ENCODE peak calls at places on chromosomes 3 and 15, in ten cellular contexts. Y is AG09309, D is stomach, H is prostate gland, W is ovary, T is epithelial cell of esophagus, L is fibroblast of the aortic adventitia, G is brain microvascular endothelial cell, S is BJ, B is astrocyte of the spinal cord. P is an unnamed sample.

GRCh38 chr3:47007482-47008257 is 28.2 kb downstream of the NBEAL2 start:
- DNase-seq in T (no peak), B (no peak), Y (no peak), D (no peak), S (no peak), G (no peak), L (no peak), W (peak; percentile 31), H (no peak), P (no peak)

GRCh38 chr15:100764778-100765457 is 114.7 kb upstream of the ALDH1A3 start:
- DNase-seq in B (peak; percentile 91), W (peak; percentile 40), Y (peak; percentile 84), D (no peak), G (peak; percentile 30), S (no peak), L (peak; percentile 78), T (no peak), H (no peak), P (peak; percentile 78)

GRCh38 chr3:46944191-46944590 is 32.4 kb downstream of the CCDC12 start:
- DNase-seq in G (no peak), B (no peak), W (no peak), T (no peak), D (no peak), H (no peak), Y (no peak), S (no peak), L (no peak), P (no peak)

GRCh38 chr3:38655708-38656300 is 6.3 kb upstream of the SCN5A start:
- DNase-seq in L (peak; percentile 39), D (no peak), T (peak; percentile 62), G (peak; percentile 16), Y (no peak), B (peak; percentile 50), W (no peak), H (no peak), S (no peak), P (peak; percentile 26)

GRCh38 chr3:63349583-63350177 is 71.6 kb downstream of the SYNPR start:
- DNase-seq in L (peak; percentile 84), G (peak; percentile 64), H (peak; percentile 36), T (peak; percentile 71), B (peak; percentile 72), D (peak; percentile 53), Y (no peak), W (no peak), S (no peak), P (peak; percentile 35)

GRCh38 chr15:73865904-73866303 is 7.5 kb upstream of the TBC1D21 start:
- DNase-seq in D (peak; percentile 7), G (no peak), L (no peak), B (no peak), H (no peak), S (no peak), T (no peak), Y (no peak), W (no peak), P (no peak)

GRCh38 chr15:42137461-42138261 is 18.8 kb downstream of the PLA2G4F start:
- DNase-seq in W (peak; percentile 20), S (peak; percentile 2), B (peak; percentile 57), D (peak; percentile 25), T (peak; percentile 62), H (no peak), G (peak; percentile 38), L (peak; percentile 67), Y (no peak), P (peak; percentile 25)

GRCh38 chr3:183825380-183826161 is at the start of gene MAP6D1:
- DNase-seq in B (peak; percentile 39), S (no peak), W (peak; percentile 54), Y (no peak), H (peak; percentile 23), L (peak; percentile 18), T (peak; percentile 36), G (peak; percentile 26), D (no peak), P (peak; percentile 30)

GRCh38 chr3:15800780-15801179 is 3.0 kb upstream of the ANKRD28 start:
- DNase-seq in H (no peak), D (no peak), S (no peak), G (no peak), W (no peak), Y (no peak), T (no peak), L (peak; percentile 52), B (no peak), P (no peak)

GRCh38 chr3:50924638-50925037 is 249.9 kb downstream of the DOCK3 start:
- DNase-seq in B (no peak), T (no peak), L (no peak), W (no peak), H (no peak), Y (no peak), G (no peak), D (no peak), S (no peak), P (no peak)

GRCh38 chr3:113659121-113659531 is 37.3 kb downstream of the USF3 start:
- DNase-seq in W (no peak), T (no peak), Y (no peak), L (no peak), G (no peak), D (no peak), B (no peak), S (no peak), H (no peak), P (no peak)

GRCh38 chr3:66500575-66501482 is at the start of gene LRIG1:
- DNase-seq in L (peak; percentile 95), H (peak; percentile 100), Y (peak; percentile 84), B (peak; percentile 99), W (peak; percentile 100), S (peak; percentile 85), T (peak; percentile 99), G (peak; percentile 99), D (peak; percentile 100), P (peak; percentile 85)
- TF ChIP-seq CTCF in L (peak; percentile 44), H (peak; percentile 63), Y (no peak), B (no peak), W (peak; percentile 41), S (peak; percentile 17), T (peak; percentile 23), G (no peak), D (peak; percentile 60), P (no peak)

GRCh38 chr3:116445291-116445841 is at the start of gene LSAMP:
- DNase-seq in H (peak; percentile 38), Y (no peak), D (no peak), L (peak; percentile 7), G (no peak), W (peak; percentile 37), S (no peak), T (no peak), B (peak; percentile 53), P (no peak)

GRCh38 chr3:116443096-116443793 is 2.0 kb downstream of the LSAMP start:
- DNase-seq in D (no peak), B (peak; percentile 41), W (no peak), S (no peak), G (no peak), T (no peak), L (peak; percentile 9), H (no peak), Y (no peak), P (no peak)

GRCh38 chr3:116442331-116443021 is 2.8 kb downstream of the LSAMP start:
- DNase-seq in L (no peak), D (no peak), T (no peak), H (no peak), G (no peak), Y (no peak), S (no peak), W (no peak), B (peak; percentile 24), P (no peak)

GRCh38 chr3:116444819-116445290 is 432 bp downstream of the LSAMP start:
- DNase-seq in S (no peak), B (no peak), W (peak; percentile 30), Y (no peak), H (no peak), T (no peak), G (no peak), D (no peak), L (peak; percentile 22), P (no peak)

DNA sequence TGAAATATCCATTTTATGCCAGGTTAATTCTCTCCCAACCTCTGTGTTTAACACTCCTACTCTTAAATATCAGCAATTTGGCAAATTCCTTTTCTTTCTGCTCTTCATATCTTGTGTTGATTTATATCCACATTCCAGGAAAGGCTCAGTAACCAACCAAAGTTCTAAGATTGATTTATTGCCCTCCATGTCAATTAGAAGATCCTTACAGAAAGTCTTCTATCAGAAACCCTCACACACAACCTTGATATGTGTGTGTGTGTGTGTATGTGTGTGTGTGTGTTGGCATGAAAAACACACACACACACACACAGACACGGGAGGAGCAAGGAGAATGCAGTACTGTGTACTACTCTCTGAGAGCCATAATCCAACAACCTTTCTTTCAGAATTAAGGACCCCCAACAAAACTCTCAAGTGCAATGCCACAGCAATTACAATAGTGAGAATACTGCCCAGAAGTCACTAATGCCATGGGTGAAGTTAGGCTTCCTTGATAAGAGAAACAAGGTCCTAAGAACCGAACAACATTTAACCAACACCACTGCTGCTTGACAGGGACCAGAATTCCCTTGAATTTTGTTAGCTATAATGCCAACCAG is 1.1 kb downstream of the LSAMP start:
- DNase-seq in S (no peak), T (no peak), B (peak; percentile 37), G (no peak), H (no peak), W (no peak), L (peak; percentile 12), Y (no peak), D (no peak), P (no peak)
- H3K4me3 ChIP-seq in S (no peak overlapping the region), T (no peak overlapping the region), B (peak overlapping the region; percentile 68), G (peak overlapping the region; percentile 70), H (peak overlapping the region; percentile 38), W (no peak overlapping the region), L (peak overlapping the region; percentile 68), Y (no peak overlapping the region), D (peak overlapping the region; percentile 42), P (peak overlapping the region; percentile 55)

DNA sequence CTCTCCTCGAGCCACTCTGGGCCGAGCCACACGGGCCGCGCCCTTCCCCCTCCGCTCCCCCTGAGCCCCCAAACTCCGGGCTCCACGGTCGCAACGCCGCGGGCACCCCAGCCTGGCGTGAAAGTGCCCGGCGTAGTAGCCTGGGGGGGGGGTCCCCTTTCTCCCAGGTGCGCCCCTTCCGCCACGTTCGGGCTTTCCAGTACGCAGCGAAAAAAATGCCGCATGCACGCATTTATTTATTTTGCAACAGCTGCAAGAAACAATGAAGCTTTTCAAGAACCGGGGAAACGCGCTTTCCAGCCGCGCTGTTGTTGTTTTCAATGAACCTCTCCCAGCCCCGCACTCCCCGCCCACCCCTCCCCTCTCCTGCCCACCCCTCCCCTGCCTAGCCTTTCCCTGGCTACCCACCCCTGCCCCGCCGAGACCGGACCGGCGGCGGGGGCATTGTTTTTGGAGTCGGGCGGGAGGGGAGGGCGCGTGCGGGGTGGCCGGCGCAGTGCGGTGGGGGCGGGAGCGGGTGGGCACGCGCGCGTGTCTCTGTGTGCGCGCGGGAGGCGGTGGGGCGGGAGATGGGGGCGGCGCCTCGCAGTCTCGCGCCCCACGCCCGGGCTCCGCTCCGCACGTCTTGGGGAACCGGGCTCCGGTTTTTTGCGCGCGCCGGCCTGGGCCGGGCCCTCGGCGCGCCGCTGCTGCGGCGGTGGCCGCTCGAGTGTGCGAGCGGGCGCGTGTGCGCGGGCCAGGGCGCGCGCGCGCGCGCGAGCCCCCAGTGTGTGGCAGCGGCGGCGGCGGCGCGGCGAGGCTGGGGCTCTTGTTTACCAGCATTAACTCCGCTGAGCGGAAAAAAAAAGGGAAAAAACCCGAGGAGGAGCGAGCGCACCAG is at the start of gene IGF1R:
- DNase-seq in W (peak; percentile 95), B (peak; percentile 90), L (peak; percentile 81), S (no peak), T (peak; percentile 90), G (peak; percentile 90), H (peak; percentile 88), Y (peak; percentile 41), D (peak; percentile 89), P (no peak)
- TF ChIP-seq CTCF in W (peak; percentile 43), B (no peak), L (no peak), S (peak; percentile 22), T (peak; percentile 19), G (peak; percentile 1), H (no peak), Y (no peak), D (peak; percentile 57), P (peak; percentile 1)

GRCh38 chr3:138186803-138187295 is 252 bp upstream of the ARMC8 start:
- DNase-seq in B (no peak), Y (no peak), H (peak; percentile 88), D (peak; percentile 93), S (peak; percentile 27), L (no peak), G (peak; percentile 88), W (peak; percentile 93), T (peak; percentile 90), P (no peak)
- H3K4me3 ChIP-seq in B (peak overlapping the region; percentile 94), Y (peak overlapping the region; percentile 94), H (peak overlapping the region; percentile 98), D (peak overlapping the region; percentile 98), S (peak overlapping the region; percentile 95), L (peak overlapping the region; percentile 97), G (peak overlapping the region; percentile 91), W (peak overlapping the region; percentile 87), T (peak overlapping the region; percentile 95), P (peak overlapping the region; percentile 87)

P was measured in HFF-Myc.